ENCODE peak calls at places on chromosomes 1 and 21, in six cellular contexts. M is CD8-positive, alpha-beta T cell; D is SK-N-SH; H is OCI-LY7; G is keratinocyte; J is left lung. E is an unnamed sample.

GRCh38 chr1:26237230-26237966 is 3.4 kb downstream of the CEP85 start:
- DNase-seq in J (no peak), G (no peak), D (no peak), H (no peak), M (no peak), E (no peak)

GRCh38 chr1:12336436-12336835 is 106.6 kb downstream of the VPS13D start:
- DNase-seq in G (no peak), D (no peak), J (no peak), M (no peak), H (no peak), E (no peak)

GRCh38 chr1:246583448-246584185 is 17.4 kb downstream of the CNST start:
- DNase-seq in G (no peak), J (no peak), H (no peak), D (no peak), M (no peak), E (no peak)

GRCh38 chr21:31714741-31715365 is 17.1 kb downstream of the SCAF4 start:
- DNase-seq in D (no peak), M (no peak), J (no peak), G (no peak), H (no peak), E (no peak)

GRCh38 chr1:206100226-206100780 is 16.9 kb downstream of the AVPR1B start:
- DNase-seq in G (no peak), J (no peak), H (no peak), D (no peak), M (no peak), E (no peak)

GRCh38 chr1:178739285-178740045 is 14.4 kb downstream of the RALGPS2 start:
- DNase-seq in M (no peak), J (no peak), H (no peak), G (no peak), D (no peak), E (no peak)

GRCh38 chr1:112881742-112882127 is 74.3 kb downstream of the SLC16A1 start:
- DNase-seq in M (no peak), D (no peak), H (no peak), G (no peak), J (no peak), E (no peak)

GRCh38 chr1:61654067-61654466 is 70.9 kb downstream of the TM2D1 start:
- DNase-seq in M (no peak), H (no peak), G (no peak), J (peak; percentile 81), D (no peak), E (no peak)

GRCh38 chr1:32623775-32624174 is 26.6 kb downstream of the ZBTB8OS start:
- DNase-seq in H (no peak), D (no peak), G (no peak), J (no peak), M (no peak), E (no peak)

GRCh38 chr1:174956086-174956485 is 43.7 kb upstream of the CACYBP start:
- DNase-seq in D (no peak), G (no peak), J (no peak), M (no peak), H (peak; percentile 21), E (no peak)

DNA sequence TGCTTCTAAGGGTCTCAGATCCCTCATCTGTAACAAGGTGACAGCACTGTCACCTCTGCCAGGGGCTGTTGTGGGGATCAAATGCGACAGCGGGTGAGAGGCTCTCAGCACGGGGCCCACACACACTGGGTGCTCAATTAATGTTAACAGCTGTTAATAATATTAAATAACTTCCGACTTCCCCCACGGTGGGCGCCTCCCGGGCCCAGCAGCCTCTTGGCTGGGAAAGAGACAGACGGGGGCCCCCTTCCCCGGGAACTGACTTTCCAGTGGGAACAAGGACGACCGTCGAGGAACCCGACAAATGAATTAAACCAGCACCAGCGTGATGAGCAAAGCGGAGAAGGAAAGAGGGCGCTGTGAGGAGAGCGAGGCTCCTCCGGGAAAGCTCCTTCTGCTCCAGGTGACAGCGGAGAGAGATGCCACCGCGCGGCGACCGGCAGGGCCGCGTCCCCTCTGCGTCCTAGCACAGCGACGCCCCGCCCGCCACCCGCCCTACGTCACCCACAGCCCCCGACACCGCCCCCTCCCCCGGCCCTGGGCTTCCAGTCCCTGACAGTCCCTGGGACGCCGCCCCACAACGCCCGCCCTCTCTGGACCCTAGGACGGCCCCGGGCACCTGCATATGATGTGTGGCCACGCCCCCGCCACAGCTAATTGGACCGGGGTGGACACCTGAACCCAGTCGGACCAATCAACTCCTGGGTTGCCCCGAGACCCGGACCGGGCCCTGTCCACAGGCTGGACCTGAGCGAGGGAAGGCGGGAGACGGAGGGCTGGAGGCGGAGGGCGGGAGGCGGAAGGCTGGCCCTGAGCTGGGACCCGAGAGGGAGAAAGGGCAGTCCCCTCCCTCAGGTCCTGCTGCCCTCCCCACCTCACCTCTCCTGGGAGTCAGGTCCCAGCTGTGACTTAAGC is 38.2 kb downstream of the MATN1 start:
- DNase-seq in G (no peak), H (no peak), J (peak; percentile 87), M (peak; percentile 29), D (peak; percentile 77), E (no peak)
- TF ChIP-seq CTCF in G (no peak), H (no peak), J (no peak), M (no peak), D (no peak), E (no peak)

GRCh38 chr1:50873458-50874187 is 86.4 kb downstream of the FAF1 start:
- DNase-seq in G (no peak), J (no peak), D (peak; percentile 10), H (peak; percentile 83), M (peak; percentile 54), E (peak; percentile 37)
- TF ChIP-seq CTCF in G (peak; percentile 65), J (peak; percentile 45), D (peak; percentile 70), H (peak; percentile 100), M (peak; percentile 68), E (peak; percentile 79)

GRCh38 chr1:67213948-67214347 is 47.7 kb downstream of the IL23R start:
- DNase-seq in M (no peak), G (no peak), H (no peak), J (no peak), D (no peak), E (no peak)

GRCh38 chr1:67211589-67212563 is 45.6 kb downstream of the IL23R start:
- DNase-seq in J (no peak), D (no peak), M (peak; percentile 49), G (no peak), H (peak; percentile 56), E (no peak)

GRCh38 chr1:67213164-67213563 is 46.9 kb downstream of the IL23R start:
- DNase-seq in G (no peak), J (no peak), H (peak; percentile 55), D (peak; percentile 28), M (no peak), E (no peak)

GRCh38 chr1:67214420-67215174 is 48.3 kb downstream of the IL23R start:
- DNase-seq in G (no peak), D (no peak), J (no peak), H (peak; percentile 54), M (peak; percentile 45), E (peak; percentile 22)
- TF ChIP-seq CTCF in G (peak; percentile 41), D (peak; percentile 70), J (peak; percentile 19), H (peak; percentile 85), M (peak; percentile 65), E (peak; percentile 84)

GRCh38 chr1:114094303-114094663 is 59.4 kb downstream of the SYT6 start:
- DNase-seq in M (no peak), D (no peak), G (no peak), J (no peak), H (no peak), E (no peak)

GRCh38 chr1:114092118-114092517 is 61.6 kb downstream of the SYT6 start:
- DNase-seq in G (no peak), J (no peak), H (no peak), M (no peak), D (no peak), E (no peak)

GRCh38 chr1:114094675-114095074 is 59.0 kb downstream of the SYT6 start:
- DNase-seq in D (no peak), G (no peak), J (no peak), M (no peak), H (no peak), E (no peak)

GRCh38 chr1:114091711-114092110 is 62.0 kb downstream of the SYT6 start:
- DNase-seq in J (no peak), M (no peak), G (no peak), H (no peak), D (no peak), E (no peak)

GRCh38 chr1:114093624-114094302 is 59.9 kb downstream of the SYT6 start:
- DNase-seq in M (no peak), G (peak; percentile 75), H (peak; percentile 12), J (no peak), D (no peak), E (no peak)
- TF ChIP-seq CTCF in M (no peak), G (peak; percentile 65), H (peak; percentile 43), J (no peak), D (no peak), E (no peak)

GRCh38 chr1:222095606-222096475 is 354.0 kb upstream of the DUSP10 start:
- DNase-seq in G (no peak), D (peak; percentile 47), M (peak; percentile 54), H (peak; percentile 51), J (no peak), E (peak; percentile 49)

GRCh38 chr1:222097646-222098045 is 355.8 kb upstream of the DUSP10 start:
- DNase-seq in G (no peak), D (no peak), M (no peak), H (no peak), J (no peak), E (no peak)

GRCh38 chr1:222098382-222098781 is 356.5 kb upstream of the DUSP10 start:
- DNase-seq in D (no peak), J (no peak), M (no peak), H (no peak), G (no peak), E (no peak)

GRCh38 chr1:222096883-222097282 is 355.0 kb upstream of the DUSP10 start:
- DNase-seq in M (no peak), D (no peak), J (no peak), G (no peak), H (no peak), E (no peak)

GRCh38 chr1:222096476-222096772 is 354.5 kb upstream of the DUSP10 start:
- DNase-seq in G (no peak), J (no peak), D (no peak), H (no peak), M (no peak), E (no peak)
- TF ChIP-seq CTCF in G (no peak), J (no peak), D (no peak), H (peak; percentile 54), M (no peak), E (peak; percentile 48)

GRCh38 chr1:43388613-43389012 is 987 bp downstream of the MED8 start:
- DNase-seq in G (no peak), M (no peak), H (no peak), J (no peak), D (no peak), E (no peak)
- TF ChIP-seq CTCF in G (no peak), M (no peak), H (no peak), J (no peak), D (no peak), E (no peak)

GRCh38 chr1:38037481-38037939 is 9.1 kb downstream of the POU3F1 start:
- DNase-seq in D (peak; percentile 61), M (no peak), J (no peak), G (no peak), H (peak; percentile 19), E (no peak)
- TF ChIP-seq CTCF in D (no peak), M (no peak), J (peak; percentile 15), G (peak; percentile 34), H (peak; percentile 58), E (no peak)

E was measured in natural killer cell.